ENCODE peak calls at places on chromosomes 1 and 21, in seven cellular contexts. N is GM06990, T is endothelial cell, O is breast epithelium, C is uterus, X is epithelial cell of proximal tubule, L is fibroblast of lung. A is an unnamed sample.

GRCh38 chr21:31732891-31733520 is 1.1 kb upstream of the SCAF4 start:
- DNase-seq in T (no peak), L (no peak), O (no peak), C (no peak), X (no peak), N (no peak), A (no peak)

GRCh38 chr1:28313710-28314510 is 14.9 kb upstream of the MED18 start:
- DNase-seq in X (peak), T (no peak), N (no peak), O (peak), L (peak), C (peak), A (peak)

GRCh38 chr1:63946866-63947491 is 173.2 kb downstream of the ROR1 start:
- DNase-seq in N (no peak), T (no peak), X (no peak), L (peak), C (no peak), O (no peak), A (no peak)

GRCh38 chr1:201648911-201649775 is 110.2 kb downstream of the NAV1 start:
- DNase-seq in N (no peak), T (no peak), O (no peak), X (no peak), C (peak), L (peak), A (no peak)

GRCh38 chr1:206606867-206607266 is 5.4 kb downstream of the EIF2D start:
- DNase-seq in O (no peak), X (no peak), C (no peak), N (no peak), L (no peak), T (no peak), A (no peak)

GRCh38 chr1:155078496-155079209 is at the start of gene EFNA3:
- DNase-seq in O (peak), L (no peak), T (peak), X (no peak), C (peak), N (peak), A (peak)

GRCh38 chr1:87766737-87767136 is 438.1 kb downstream of the LMO4 start:
- DNase-seq in T (no peak), C (no peak), O (no peak), L (no peak), X (no peak), N (no peak), A (no peak)

GRCh38 chr1:40939320-40940059 is 40.0 kb upstream of the CTPS1 start:
- DNase-seq in T (no peak), O (no peak), X (peak), L (peak), C (no peak), N (no peak), A (peak)

GRCh38 chr1:103250441-103250861 is 142.1 kb upstream of the COL11A1 start:
- DNase-seq in N (no peak), L (no peak), X (no peak), T (peak), O (no peak), C (no peak), A (no peak)

GRCh38 chr1:115668579-115668978 is 26.8 kb downstream of the VANGL1 start:
- DNase-seq in N (no peak), L (peak), X (no peak), T (no peak), O (no peak), C (no peak), A (no peak)

GRCh38 chr21:30714436-30714835 is 4.1 kb downstream of the KRTAP21-3 start:
- DNase-seq in N (no peak), O (no peak), C (no peak), X (no peak), T (no peak), L (no peak), A (no peak)

GRCh38 chr1:32714277-32714676 is 11.7 kb upstream of the SYNC start:
- DNase-seq in X (peak), T (no peak), O (no peak), C (no peak), N (no peak), L (no peak), A (peak)

GRCh38 chr1:233135833-233136232 is 159.7 kb downstream of the PCNX2 start:
- DNase-seq in O (no peak), T (no peak), L (no peak), N (no peak), X (no peak), C (no peak), A (no peak)

GRCh38 chr1:62212411-62212810 is 17.8 kb downstream of the L1TD1 start:
- DNase-seq in C (no peak), L (no peak), X (no peak), T (no peak), O (no peak), N (no peak), A (no peak)

GRCh38 chr1:207021139-207021861 is 11.3 kb downstream of the C1orf116 start:
- DNase-seq in X (no peak), T (no peak), C (no peak), L (peak), O (no peak), N (no peak), A (no peak)

GRCh38 chr1:245765241-245766000 is 610.6 kb downstream of the KIF26B start:
- DNase-seq in O (no peak), C (no peak), L (peak), N (no peak), X (peak), T (no peak), A (no peak)

GRCh38 chr1:234725177-234726132 is 115.5 kb upstream of the IRF2BP2 start:
- DNase-seq in O (peak), T (peak), X (no peak), L (peak), C (peak), N (no peak), A (no peak)

GRCh38 chr1:30724175-30724574 is 790 bp upstream of the MATN1 start:
- DNase-seq in O (no peak), C (no peak), T (no peak), L (no peak), N (no peak), X (no peak), A (no peak)
- TF ChIP-seq CTCF in O (no peak), C (no peak), T (no peak), L (peak), N (peak), X (peak), A (no peak)

DNA sequence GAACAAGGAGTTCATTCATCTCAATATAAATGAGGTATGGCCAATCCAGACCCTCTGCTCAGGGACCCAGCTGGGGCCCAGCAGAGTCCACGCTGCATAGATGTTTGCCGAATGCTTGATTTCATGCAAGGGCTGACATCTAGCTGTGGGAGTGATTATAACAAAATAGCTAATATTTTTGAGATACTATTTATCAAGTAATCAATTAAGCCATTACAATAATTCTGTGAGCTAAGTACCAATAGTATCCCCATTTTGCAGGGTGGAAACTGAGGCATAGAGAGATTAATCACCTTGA is 50.9 kb downstream of the CAPN9 start:
- DNase-seq in O (no peak), C (no peak), X (no peak), N (no peak), L (no peak), T (no peak), A (no peak)
- TF ChIP-seq CTCF in O (no peak), C (no peak), X (no peak), N (no peak), L (no peak), T (no peak), A (no peak)

GRCh38 chr1:200181861-200182260 is 154.4 kb downstream of the NR5A2 start:
- DNase-seq in N (no peak), T (no peak), X (no peak), C (no peak), L (no peak), O (no peak), A (no peak)

GRCh38 chr1:200179781-200180160 is 152.3 kb downstream of the NR5A2 start:
- DNase-seq in T (no peak), N (no peak), C (no peak), X (no peak), O (no peak), L (no peak), A (no peak)

GRCh38 chr1:200182701-200183100 is 155.2 kb downstream of the NR5A2 start:
- DNase-seq in N (no peak), X (no peak), L (no peak), T (no peak), C (no peak), O (no peak), A (no peak)

GRCh38 chr1:200179126-200179780 is 151.7 kb downstream of the NR5A2 start:
- DNase-seq in N (no peak), T (no peak), C (no peak), L (peak), X (no peak), O (no peak), A (no peak)

GRCh38 chr1:200180821-200181220 is 153.3 kb downstream of the NR5A2 start:
- DNase-seq in X (peak), N (no peak), C (no peak), T (no peak), L (peak), O (no peak), A (no peak)
- TF ChIP-seq CTCF in X (peak), N (no peak), C (no peak), T (no peak), L (peak), O (no peak), A (no peak)

DNA sequence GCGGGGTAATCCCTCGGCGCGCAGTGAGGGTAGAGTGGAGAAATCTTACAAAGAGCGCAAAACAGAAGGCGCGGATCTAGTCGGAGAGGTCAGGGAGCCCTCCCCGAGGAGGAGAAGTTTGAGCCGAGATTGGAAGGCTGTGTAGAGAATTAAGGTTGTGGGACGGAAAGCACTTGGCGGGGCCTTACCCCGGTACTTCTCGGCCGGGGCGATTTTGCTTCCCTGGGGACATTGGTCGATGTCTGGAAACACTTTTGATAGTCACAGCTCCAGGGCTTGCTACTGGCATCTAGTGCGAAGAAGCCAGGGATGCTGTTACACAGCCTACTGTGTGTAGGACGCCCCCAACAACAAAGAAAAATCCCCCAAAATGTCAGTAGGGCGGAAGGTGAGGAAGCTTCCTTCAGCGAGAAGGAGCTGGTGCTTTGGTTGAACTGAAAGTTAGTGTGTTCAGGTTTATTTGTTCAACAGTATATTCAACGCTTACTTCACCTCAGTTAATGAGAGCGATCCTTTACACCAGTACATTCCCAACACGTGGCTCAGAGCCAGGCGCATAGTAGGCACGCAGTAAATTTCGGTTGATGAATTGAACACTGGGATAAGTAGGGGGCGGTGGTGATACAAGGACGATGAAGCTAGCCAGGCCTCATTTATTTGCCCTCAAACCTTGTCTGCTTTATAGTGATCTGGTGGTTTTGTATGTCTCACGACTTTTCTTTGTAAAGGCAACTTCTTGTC is 814 bp downstream of the CEP85 start:
- DNase-seq in T (no peak), N (no peak), X (no peak), L (peak), C (no peak), O (no peak), A (no peak)
- TF ChIP-seq CTCF in T (no peak), N (peak), X (peak), L (no peak), C (no peak), O (no peak), A (no peak)

DNA sequence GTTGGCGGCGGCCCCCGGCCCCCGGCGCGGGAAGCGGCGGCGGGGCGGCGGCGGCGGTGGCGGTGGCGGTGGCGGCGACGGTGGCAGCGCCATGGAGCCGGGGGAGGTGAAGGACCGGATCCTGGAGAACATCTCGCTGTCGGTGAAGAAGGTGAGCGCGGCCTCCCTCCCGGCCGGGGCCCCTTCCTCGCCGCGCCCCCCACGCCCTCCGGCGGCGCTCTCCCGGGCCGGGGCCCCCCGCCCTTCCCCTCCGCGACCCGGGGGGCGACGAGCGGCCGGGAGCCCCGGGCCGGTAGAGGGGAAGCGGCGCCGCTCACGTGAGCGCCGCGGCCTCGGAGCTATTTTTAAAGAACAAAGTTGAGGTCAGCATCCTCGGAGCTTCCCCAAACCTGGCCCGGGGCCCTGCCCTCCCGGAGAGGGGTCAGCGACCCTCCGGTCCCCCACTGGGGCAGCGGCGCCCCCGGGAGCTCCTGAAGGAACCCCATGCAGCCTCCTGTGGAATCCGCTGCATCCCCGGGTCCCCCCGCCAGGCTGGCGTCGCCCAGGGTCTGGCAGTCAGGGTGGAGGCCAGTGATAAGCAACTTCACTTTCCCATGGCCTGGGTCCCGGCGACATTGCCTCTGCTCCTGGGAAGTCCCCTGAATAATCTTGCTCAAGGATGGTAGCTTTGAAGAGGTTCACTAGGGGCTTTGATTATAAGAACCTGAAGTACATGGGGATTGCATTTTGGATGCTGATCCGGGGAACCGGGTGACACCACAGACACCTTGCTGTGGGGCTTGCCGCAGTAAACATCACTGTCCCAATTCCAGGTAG is 556 bp downstream of the PLEKHM2 start:
- DNase-seq in C (peak), T (peak), X (no peak), N (peak), O (peak), L (peak), A (no peak)
- TF ChIP-seq CTCF in C (no peak), T (no peak), X (no peak), N (no peak), O (no peak), L (peak), A (no peak)

GRCh38 chr1:162197041-162197511 is 127.6 kb downstream of the NOS1AP start:
- DNase-seq in X (no peak), O (no peak), N (no peak), L (no peak), C (no peak), T (no peak), A (no peak)
- TF ChIP-seq CTCF in X (no peak), O (no peak), N (no peak), L (no peak), C (no peak), T (no peak), A (no peak)

GRCh38 chr1:244241438-244241837 is 190.4 kb downstream of the ZBTB18 start:
- DNase-seq in O (no peak), T (no peak), X (no peak), C (no peak), N (no peak), L (no peak), A (peak)
- TF ChIP-seq CTCF in O (no peak), T (no peak), X (no peak), C (no peak), N (no peak), L (no peak), A (no peak)

GRCh38 chr21:35366348-35367085 is 317.4 kb upstream of the RUNX1 start:
- DNase-seq in X (no peak), C (peak), N (no peak), O (no peak), L (peak), T (no peak), A (no peak)

GRCh38 chr21:35370071-35370470 is 321.0 kb upstream of the RUNX1 start:
- DNase-seq in L (no peak), O (no peak), C (no peak), T (no peak), X (no peak), N (no peak), A (no peak)

GRCh38 chr21:35370671-35371070 is 321.6 kb upstream of the RUNX1 start:
- DNase-seq in T (no peak), C (no peak), N (no peak), L (no peak), X (no peak), O (no peak), A (no peak)

GRCh38 chr21:35367558-35367957 is 318.5 kb upstream of the RUNX1 start:
- DNase-seq in X (no peak), O (no peak), T (no peak), C (no peak), L (no peak), N (no peak), A (no peak)

DNA sequence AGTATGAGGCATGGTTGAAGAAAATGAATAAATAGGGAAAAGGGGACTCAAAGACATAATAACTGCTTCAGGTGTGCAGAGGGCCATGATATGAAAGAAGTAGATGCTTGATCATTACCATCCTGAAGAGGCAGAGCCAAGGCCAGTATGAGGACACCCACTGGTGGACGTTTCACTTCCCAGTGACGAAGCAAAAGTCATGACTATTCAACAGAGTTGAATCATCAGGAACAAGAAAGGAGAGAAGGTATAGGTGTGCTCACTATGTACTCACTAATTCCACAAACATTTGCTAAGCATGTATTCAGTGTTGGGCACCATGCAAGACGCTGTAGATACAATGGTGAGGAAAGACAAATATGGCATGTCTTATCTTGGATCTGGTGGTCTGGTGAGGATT is 319.2 kb upstream of the RUNX1 start:
- DNase-seq in L (no peak), T (no peak), X (no peak), C (no peak), N (no peak), O (no peak), A (no peak)
- TF ChIP-seq CTCF in L (no peak), T (no peak), X (no peak), C (no peak), N (no peak), O (no peak), A (no peak)

A was measured in Caco-2.